ENCODE peak calls at places on chromosomes 1 and 21, in ten cellular contexts. One of them, this sample, is unnamed.
A peak's percentile ranks its signal among the peaks of the same experiment; 100 is the strongest.

GRCh38 chr1:98988906-98989603 is 15.6 kb downstream of the PLPPR5 start:
- DNase-seq in foreskin fibroblast: no peak
- DNase-seq in cardiac septum: no peak
- DNase-seq in AG04450: no peak
- DNase-seq in effector memory CD8-positive, alpha-beta T cell: no peak
- DNase-seq in stimulated activated CD8-positive, alpha-beta memory T cell treated with anti-CD3 and anti-CD28 coated beads, Interleukin-7, amount 100 ng/mL, for 1 hour: no peak
- DNase-seq in NCI-H1417: no peak
- DNase-seq in H7: no peak
- DNase-seq in T-cell: no peak
- DNase-seq in activated naive CD4-positive, alpha-beta T cell: no peak
- DNase-seq in this sample: no peak

GRCh38 chr1:54403808-54404261 is 2.4 kb downstream of the SSBP3 start:
- DNase-seq in foreskin fibroblast: peak; percentile 84
- DNase-seq in cardiac septum: no peak
- DNase-seq in AG04450: peak; percentile 13
- DNase-seq in effector memory CD8-positive, alpha-beta T cell: no peak
- DNase-seq in stimulated activated CD8-positive, alpha-beta memory T cell treated with anti-CD3 and anti-CD28 coated beads, Interleukin-7, amount 100 ng/mL, for 1 hour: no peak
- DNase-seq in NCI-H1417: no peak
- DNase-seq in H7: no peak
- DNase-seq in T-cell: no peak
- DNase-seq in activated naive CD4-positive, alpha-beta T cell: no peak
- DNase-seq in this sample: no peak

GRCh38 chr21:41204736-41205135 is 36.8 kb downstream of the BACE2 start:
- DNase-seq in foreskin fibroblast: no peak
- DNase-seq in cardiac septum: no peak
- DNase-seq in AG04450: no peak
- DNase-seq in effector memory CD8-positive, alpha-beta T cell: no peak
- DNase-seq in stimulated activated CD8-positive, alpha-beta memory T cell treated with anti-CD3 and anti-CD28 coated beads, Interleukin-7, amount 100 ng/mL, for 1 hour: no peak
- DNase-seq in NCI-H1417: no peak
- DNase-seq in H7: no peak
- DNase-seq in T-cell: no peak
- DNase-seq in activated naive CD4-positive, alpha-beta T cell: no peak
- DNase-seq in this sample: no peak

GRCh38 chr1:170354216-170354615 is 177.8 kb upstream of the GORAB start:
- DNase-seq in foreskin fibroblast: no peak
- DNase-seq in cardiac septum: no peak
- DNase-seq in AG04450: no peak
- DNase-seq in effector memory CD8-positive, alpha-beta T cell: no peak
- DNase-seq in stimulated activated CD8-positive, alpha-beta memory T cell treated with anti-CD3 and anti-CD28 coated beads, Interleukin-7, amount 100 ng/mL, for 1 hour: no peak
- DNase-seq in NCI-H1417: no peak
- DNase-seq in H7: no peak
- DNase-seq in T-cell: no peak
- DNase-seq in activated naive CD4-positive, alpha-beta T cell: no peak
- DNase-seq in this sample: no peak

GRCh38 chr21:37450385-37451044 is 83.9 kb downstream of the DYRK1A start:
- DNase-seq in foreskin fibroblast: peak; percentile 52
- DNase-seq in cardiac septum: no peak
- DNase-seq in AG04450: no peak
- DNase-seq in effector memory CD8-positive, alpha-beta T cell: no peak
- DNase-seq in stimulated activated CD8-positive, alpha-beta memory T cell treated with anti-CD3 and anti-CD28 coated beads, Interleukin-7, amount 100 ng/mL, for 1 hour: no peak
- DNase-seq in NCI-H1417: no peak
- DNase-seq in H7: no peak
- DNase-seq in T-cell: no peak
- DNase-seq in activated naive CD4-positive, alpha-beta T cell: no peak
- DNase-seq in this sample: no peak

GRCh38 chr21:45267390-45267760 is 20.3 kb downstream of the POFUT2 start:
- DNase-seq in foreskin fibroblast: no peak
- DNase-seq in cardiac septum: peak; percentile 38
- DNase-seq in AG04450: no peak
- DNase-seq in effector memory CD8-positive, alpha-beta T cell: no peak
- DNase-seq in stimulated activated CD8-positive, alpha-beta memory T cell treated with anti-CD3 and anti-CD28 coated beads, Interleukin-7, amount 100 ng/mL, for 1 hour: no peak
- DNase-seq in NCI-H1417: no peak
- DNase-seq in H7: no peak
- DNase-seq in T-cell: no peak
- DNase-seq in activated naive CD4-positive, alpha-beta T cell: no peak
- DNase-seq in this sample: no peak

GRCh38 chr1:242425232-242425631 is 99.3 kb downstream of the PLD5 start:
- DNase-seq in foreskin fibroblast: peak; percentile 6
- DNase-seq in cardiac septum: no peak
- DNase-seq in AG04450: no peak
- DNase-seq in effector memory CD8-positive, alpha-beta T cell: no peak
- DNase-seq in stimulated activated CD8-positive, alpha-beta memory T cell treated with anti-CD3 and anti-CD28 coated beads, Interleukin-7, amount 100 ng/mL, for 1 hour: no peak
- DNase-seq in NCI-H1417: no peak
- DNase-seq in H7: no peak
- DNase-seq in T-cell: no peak
- DNase-seq in activated naive CD4-positive, alpha-beta T cell: no peak
- DNase-seq in this sample: no peak

GRCh38 chr1:184199036-184199796 is 147.7 kb downstream of the TSEN15 start:
- DNase-seq in foreskin fibroblast: peak; percentile 44
- DNase-seq in cardiac septum: no peak
- DNase-seq in AG04450: no peak
- DNase-seq in effector memory CD8-positive, alpha-beta T cell: no peak
- DNase-seq in stimulated activated CD8-positive, alpha-beta memory T cell treated with anti-CD3 and anti-CD28 coated beads, Interleukin-7, amount 100 ng/mL, for 1 hour: no peak
- DNase-seq in NCI-H1417: no peak
- DNase-seq in H7: no peak
- DNase-seq in T-cell: no peak
- DNase-seq in activated naive CD4-positive, alpha-beta T cell: no peak
- DNase-seq in this sample: no peak

This sample was measured in chondrocyte.